ENCODE peak calls at places on chromosome 4, in six cellular contexts. B is endothelial cell; H is T-cell; D is effector memory CD8-positive, alpha-beta T cell; W is HT1080; P is AG04450. R is an unnamed sample.

GRCh38 chr4:20954541-20954940 is 254.3 kb downstream of the PACRGL start:
- DNase-seq in W (no peak), B (no peak), P (no peak), H (no peak), D (no peak), R (no peak)

GRCh38 chr4:7364979-7365378 is 69.8 kb downstream of the PSAPL1 start:
- DNase-seq in P (no peak), W (no peak), H (no peak), D (no peak), B (no peak), R (no peak)

GRCh38 chr4:127501103-127501502 is 131.7 kb upstream of the INTU start:
- DNase-seq in H (no peak), B (no peak), P (no peak), W (peak; percentile 63), D (no peak), R (no peak)

GRCh38 chr4:185713272-185713671 is 98.7 kb downstream of the SORBS2 start:
- DNase-seq in W (peak; percentile 69), P (no peak), B (no peak), D (no peak), H (no peak), R (no peak)

GRCh38 chr4:121358473-121358872 is 22.3 kb downstream of the QRFPR start:
- DNase-seq in P (no peak), W (peak; percentile 63), B (no peak), D (no peak), H (no peak), R (no peak)

GRCh38 chr4:94595880-94596483 is 144.2 kb downstream of the PDLIM5 start:
- DNase-seq in W (peak; percentile 28), D (no peak), P (peak; percentile 37), H (no peak), B (no peak), R (no peak)

GRCh38 chr4:17662694-17663093 is 48.3 kb downstream of the MED28 start:
- DNase-seq in B (no peak), P (no peak), W (peak; percentile 62), D (no peak), H (no peak), R (no peak)

GRCh38 chr4:119053245-119053644 is 82.4 kb upstream of the MYOZ2 start:
- DNase-seq in D (no peak), H (no peak), W (no peak), P (no peak), B (no peak), R (no peak)

R was measured in T1000.